ENCODE peak calls at places on chromosomes 1 and 21, in ten cellular contexts. B is GM13977, W is NB4, Y is fibroblast of lung, F is AG04450, A is GM23338, Q is esophagus squamous epithelium, D is HFFc6, E is WTC11, N is AG09309. V is an unnamed sample.

GRCh38 chr1:49765034-49765433 is 258.7 kb downstream of the AGBL4 start:
- DNase-seq in B (no peak), W (peak), Y (no peak), F (no peak), A (peak), Q (no peak), D (no peak), E (peak), N (no peak), V (no peak)

GRCh38 chr1:220680085-220680687 is 10.0 kb upstream of the C1orf115 start:
- DNase-seq in B (peak), W (peak), Y (peak), F (no peak), A (peak), Q (no peak), D (peak), E (no peak), N (no peak), V (peak)

GRCh38 chr1:212792396-212792908 is 758 bp downstream of the TATDN3 start:
- DNase-seq in B (no peak), W (no peak), Y (no peak), F (no peak), A (no peak), Q (no peak), D (no peak), E (no peak), N (no peak), V (no peak)

GRCh38 chr21:15441060-15441493 is 288.7 kb upstream of the USP25 start:
- DNase-seq in B (no peak), W (no peak), Y (no peak), F (no peak), A (peak), Q (no peak), D (no peak), E (no peak), N (no peak), V (no peak)

GRCh38 chr1:53155534-53155933 is 13.1 kb upstream of the SLC1A7 start:
- DNase-seq in B (no peak), W (no peak), Y (no peak), F (no peak), A (no peak), Q (no peak), D (no peak), E (no peak), N (no peak), V (no peak)

GRCh38 chr1:201253906-201254624 is 29.2 kb upstream of the PKP1 start:
- DNase-seq in B (no peak), W (no peak), Y (no peak), F (no peak), A (no peak), Q (no peak), D (no peak), E (no peak), N (no peak), V (no peak)

GRCh38 chr1:85451236-85451830 is 13.6 kb downstream of the DDAH1 start:
- DNase-seq in B (no peak), W (no peak), Y (no peak), F (no peak), A (no peak), Q (no peak), D (no peak), E (no peak), N (no peak), V (no peak)

GRCh38 chr21:33313611-33314010 is 11.2 kb upstream of the IFNAR1 start:
- DNase-seq in B (no peak), W (no peak), Y (no peak), F (no peak), A (no peak), Q (no peak), D (no peak), E (no peak), N (no peak), V (no peak)

GRCh38 chr1:245537992-245538391 is 383.2 kb downstream of the KIF26B start:
- DNase-seq in B (no peak), W (no peak), Y (peak), F (no peak), A (no peak), Q (no peak), D (peak), E (no peak), N (peak), V (no peak)

GRCh38 chr1:182389619-182390047 is 2.0 kb downstream of the GLUL start:
- DNase-seq in B (no peak), W (peak), Y (no peak), F (no peak), A (no peak), Q (no peak), D (no peak), E (no peak), N (no peak), V (peak)

GRCh38 chr1:182391028-182391361 is 595 bp downstream of the GLUL start:
- DNase-seq in B (no peak), W (no peak), Y (no peak), F (no peak), A (no peak), Q (no peak), D (no peak), E (no peak), N (no peak), V (no peak)

GRCh38 chr1:182394055-182394775 is 2.6 kb upstream of the GLUL start:
- DNase-seq in B (no peak), W (peak), Y (no peak), F (no peak), A (no peak), Q (no peak), D (no peak), E (no peak), N (no peak), V (no peak)

GRCh38 chr1:182391362-182392044 is at the start of gene GLUL:
- DNase-seq in B (peak), W (peak), Y (peak), F (peak), A (peak), Q (peak), D (peak), E (peak), N (peak), V (peak)

GRCh38 chr1:182392045-182393028 is 747 bp upstream of the GLUL start:
- DNase-seq in B (no peak), W (peak), Y (peak), F (no peak), A (peak), Q (no peak), D (no peak), E (peak), N (no peak), V (peak)
- TF ChIP-seq CTCF in B (no peak), W (no peak), Y (no peak), F (no peak), A (no peak), Q (no peak), D (no peak), E (no peak), N (no peak), V (no peak)

GRCh38 chr1:151012684-151013471 is 4.6 kb downstream of the PRUNE1 start:
- DNase-seq in B (no peak), W (no peak), Y (no peak), F (no peak), A (no peak), Q (no peak), D (no peak), E (no peak), N (no peak), V (no peak)

GRCh38 chr1:151009674-151010345 is 1.6 kb downstream of the PRUNE1 start:
- DNase-seq in B (no peak), W (no peak), Y (no peak), F (no peak), A (no peak), Q (no peak), D (no peak), E (no peak), N (no peak), V (no peak)

GRCh38 chr1:151011154-151011850 is 3.1 kb downstream of the PRUNE1 start:
- DNase-seq in B (no peak), W (peak), Y (no peak), F (no peak), A (no peak), Q (no peak), D (no peak), E (no peak), N (no peak), V (no peak)

GRCh38 chr1:151010346-151010726 is 2.1 kb downstream of the PRUNE1 start:
- DNase-seq in B (no peak), W (no peak), Y (no peak), F (no peak), A (no peak), Q (no peak), D (no peak), E (no peak), N (no peak), V (no peak)

GRCh38 chr1:151013518-151013917 is 5.3 kb downstream of the PRUNE1 start:
- DNase-seq in B (no peak), W (no peak), Y (peak), F (no peak), A (no peak), Q (no peak), D (no peak), E (no peak), N (no peak), V (no peak)
- TF ChIP-seq CTCF in B (no peak), W (no peak), Y (no peak), F (peak), A (no peak), Q (no peak), D (no peak), E (no peak), N (no peak), V (no peak)

DNA sequence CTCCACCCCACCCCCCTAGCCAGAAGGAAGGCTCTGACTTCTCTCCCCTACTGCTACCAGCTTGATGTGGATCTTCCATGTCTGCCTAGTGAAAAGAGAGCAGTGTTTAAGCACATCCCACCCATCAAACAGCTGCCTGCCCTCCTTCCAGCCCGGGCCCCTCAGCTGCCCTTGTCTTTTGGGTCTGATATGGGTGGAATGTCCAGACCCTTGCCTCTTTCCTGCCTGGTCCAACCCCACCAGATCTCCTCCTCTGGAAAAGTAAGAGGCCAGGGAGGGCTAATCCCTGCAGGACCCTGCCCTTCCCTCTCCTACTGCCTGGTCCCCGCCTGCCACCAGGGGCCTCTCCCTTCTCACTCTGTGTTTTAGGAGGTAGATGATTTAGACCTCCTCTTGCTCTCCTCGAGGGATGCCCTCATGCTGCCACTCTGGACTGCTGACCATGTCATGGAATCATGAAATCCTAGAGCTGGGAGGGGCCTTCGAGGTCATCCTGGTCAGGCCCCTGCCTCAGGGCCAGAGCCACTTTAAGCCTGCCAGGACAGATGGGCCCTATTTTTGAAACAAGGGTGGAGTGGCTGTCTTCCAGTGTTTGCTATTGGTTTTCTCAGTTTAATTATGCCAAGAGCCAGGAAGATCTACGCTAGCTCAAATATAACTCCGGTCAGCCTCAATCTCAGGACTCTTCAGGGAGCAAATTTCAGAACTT is 15.8 kb upstream of the HSPG2 start:
- DNase-seq in B (no peak), W (no peak), Y (no peak), F (no peak), A (peak), Q (no peak), D (no peak), E (no peak), N (no peak), V (no peak)
- TF ChIP-seq CTCF in B (no peak), W (no peak), Y (no peak), F (no peak), A (peak), Q (no peak), D (no peak), E (no peak), N (no peak), V (no peak)

GRCh38 chr1:196779093-196779492 is 4.5 kb downstream of the CFHR3 start:
- DNase-seq in B (no peak), W (peak), Y (no peak), F (no peak), A (no peak), Q (no peak), D (no peak), E (no peak), N (no peak), V (no peak)
- TF ChIP-seq CTCF in B (no peak), W (no peak), Y (no peak), F (no peak), A (no peak), Q (no peak), D (peak), E (no peak), N (no peak), V (no peak)

DNA sequence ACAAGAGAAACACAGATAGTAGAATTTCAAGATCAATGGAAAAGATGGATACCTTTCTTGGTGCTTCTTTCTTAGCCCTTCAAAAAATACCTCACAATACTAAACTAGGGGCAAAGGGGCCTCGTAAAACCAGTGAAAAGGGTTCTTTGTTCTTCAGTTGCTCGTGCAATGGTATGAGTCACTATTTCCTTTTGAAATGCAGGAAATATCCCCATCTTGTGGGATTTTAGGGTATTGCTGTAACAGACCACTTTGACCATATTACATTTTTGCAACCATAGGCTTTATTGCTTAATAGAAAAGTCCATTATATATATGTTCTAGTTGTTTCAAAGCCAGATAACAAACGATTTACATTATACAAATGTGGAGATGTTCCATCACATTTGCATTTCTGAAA is 88.7 kb upstream of the PKN2 start:
- DNase-seq in B (peak), W (peak), Y (peak), F (peak), A (peak), Q (no peak), D (peak), E (no peak), N (peak), V (peak)
- TF ChIP-seq CTCF in B (peak), W (peak), Y (peak), F (peak), A (peak), Q (no peak), D (peak), E (no peak), N (peak), V (peak)

GRCh38 chr1:6361124-6361775 is 32.3 kb downstream of the ACOT7 start:
- DNase-seq in B (no peak), W (no peak), Y (no peak), F (no peak), A (no peak), Q (no peak), D (no peak), E (no peak), N (no peak), V (no peak)

GRCh38 chr1:6360517-6360916 is 33.0 kb downstream of the ACOT7 start:
- DNase-seq in B (no peak), W (no peak), Y (no peak), F (no peak), A (no peak), Q (no peak), D (no peak), E (no peak), N (no peak), V (no peak)

GRCh38 chr1:6358757-6359567 is 34.6 kb downstream of the ACOT7 start:
- DNase-seq in B (no peak), W (peak), Y (peak), F (peak), A (peak), Q (no peak), D (peak), E (no peak), N (no peak), V (peak)

GRCh38 chr1:6358144-6358624 is 35.4 kb downstream of the ACOT7 start:
- DNase-seq in B (no peak), W (no peak), Y (no peak), F (no peak), A (no peak), Q (no peak), D (no peak), E (no peak), N (no peak), V (no peak)

GRCh38 chr1:6359568-6360496 is 33.7 kb downstream of the ACOT7 start:
- DNase-seq in B (peak), W (peak), Y (peak), F (peak), A (peak), Q (no peak), D (peak), E (peak), N (no peak), V (peak)
- TF ChIP-seq CTCF in B (no peak), W (no peak), Y (no peak), F (no peak), A (no peak), Q (no peak), D (peak), E (no peak), N (no peak), V (no peak)

GRCh38 chr1:172041689-172042088 is 200.4 kb downstream of the DNM3 start:
- DNase-seq in B (no peak), W (no peak), Y (peak), F (no peak), A (no peak), Q (no peak), D (peak), E (no peak), N (no peak), V (no peak)
- TF ChIP-seq CTCF in B (no peak), W (no peak), Y (peak), F (peak), A (peak), Q (no peak), D (peak), E (no peak), N (peak), V (no peak)